ENCODE peak calls at places on chromosomes 13 and 19, in four cellular contexts. Q is adrenal gland, C is tibial nerve, W is PC-9. D is an unnamed sample.

GRCh38 chr19:55341191-55342043 is 1.7 kb downstream of the KMT5C start:
- DNase-seq in Q (peak; percentile 86), C (peak; percentile 51), W (peak; percentile 57), D (peak; percentile 19)

GRCh38 chr13:105213512-105213911 is 1322.0 kb downstream of the EFNB2 start:
- DNase-seq in Q (no peak), C (no peak), W (no peak), D (no peak)

GRCh38 chr19:45021971-45022370 is 16.9 kb upstream of the CLASRP start:
- DNase-seq in Q (no peak), C (no peak), W (no peak), D (no peak)

GRCh38 chr19:8212212-8212611 is 3.0 kb downstream of the CERS4 start:
- DNase-seq in Q (no peak), C (no peak), W (no peak), D (no peak)

GRCh38 chr13:110396913-110397379 is 89.9 kb downstream of the COL4A2 start:
- DNase-seq in Q (peak; percentile 95), C (peak; percentile 87), W (peak; percentile 33), D (peak; percentile 100)

GRCh38 chr13:113756441-113757097 is 2.5 kb upstream of the TMEM255B start:
- DNase-seq in Q (no peak), C (no peak), W (no peak), D (no peak)

GRCh38 chr13:84816567-84817133 is 934.4 kb upstream of the SLITRK1 start:
- DNase-seq in Q (no peak), C (no peak), W (no peak), D (no peak)

GRCh38 chr19:7515471-7516226 is at the start of gene ZNF358:
- DNase-seq in Q (peak; percentile 85), C (peak; percentile 43), W (no peak), D (peak; percentile 31)

GRCh38 chr13:41418027-41418426 is 39.3 kb upstream of the RGCC start:
- DNase-seq in Q (no peak), C (no peak), W (no peak), D (peak; percentile 82)

GRCh38 chr19:55373993-55374757 is 2.5 kb upstream of the TMEM190 start:
- DNase-seq in Q (no peak), C (no peak), W (no peak), D (no peak)

GRCh38 chr19:4178990-4179389 is 3.4 kb downstream of the SIRT6 start:
- DNase-seq in Q (no peak), C (no peak), W (no peak), D (no peak)

GRCh38 chr19:14761607-14762006 is 16.8 kb downstream of the ADGRE2 start:
- DNase-seq in Q (no peak), C (no peak), W (no peak), D (no peak)

GRCh38 chr13:41588899-41589298 is 131.5 kb downstream of the RGCC start:
- DNase-seq in Q (no peak), C (no peak), W (peak; percentile 85), D (peak; percentile 75)

GRCh38 chr13:82654851-82655517 is 1227.3 kb downstream of the SLITRK1 start:
- DNase-seq in Q (peak; percentile 73), C (peak; percentile 74), W (no peak), D (peak; percentile 81)

GRCh38 chr13:113861433-113862030 is 2.3 kb downstream of the GAS6 start:
- DNase-seq in Q (peak; percentile 46), C (no peak), W (no peak), D (no peak)

GRCh38 chr19:13978721-13979191 is 26.4 kb downstream of the DCAF15 start:
- DNase-seq in Q (no peak), C (no peak), W (no peak), D (no peak)

GRCh38 chr19:45103625-45104319 is 10.8 kb downstream of the PPP1R37 start:
- DNase-seq in Q (no peak), C (no peak), W (no peak), D (no peak)

GRCh38 chr19:19203012-19203856 is at the start of gene NR2C2AP:
- DNase-seq in Q (peak; percentile 96), C (peak; percentile 81), W (peak; percentile 80), D (peak; percentile 80)

GRCh38 chr13:97234236-97234635 is 12.1 kb downstream of the MBNL2 start:
- DNase-seq in Q (no peak), C (no peak), W (no peak), D (no peak)

GRCh38 chr19:52231154-52231565 is 38.2 kb upstream of the ZNF766 start:
- DNase-seq in Q (peak; percentile 86), C (no peak), W (no peak), D (peak; percentile 2)

GRCh38 chr19:58544591-58545285 is 874 bp downstream of the TRIM28 start:
- DNase-seq in Q (no peak), C (no peak), W (no peak), D (no peak)

GRCh38 chr13:93080587-93080986 is 146.0 kb upstream of the GPC6 start:
- DNase-seq in Q (no peak), C (no peak), W (no peak), D (peak; percentile 79)

GRCh38 chr19:19488875-19489690 is 26.3 kb downstream of the TSSK6 start:
- DNase-seq in Q (peak; percentile 96), C (peak; percentile 66), W (peak; percentile 76), D (peak; percentile 92)

GRCh38 chr19:15421726-15422260 is 3.0 kb upstream of the AKAP8L start:
- DNase-seq in Q (no peak), C (no peak), W (no peak), D (no peak)

GRCh38 chr13:21833921-21834320 is 163.0 kb downstream of the FGF9 start:
- DNase-seq in Q (no peak), C (no peak), W (no peak), D (no peak)

GRCh38 chr19:10706990-10707389 is 5.8 kb downstream of the QTRT1 start:
- DNase-seq in Q (no peak), C (no peak), W (no peak), D (no peak)

GRCh38 chr19:49579193-49579592 is 1.2 kb downstream of the NOSIP start:
- DNase-seq in Q (no peak), C (no peak), W (no peak), D (no peak)

GRCh38 chr13:112877496-112877895 is 91.5 kb upstream of the MCF2L start:
- DNase-seq in Q (no peak), C (no peak), W (no peak), D (no peak)

GRCh38 chr13:76223565-76223964 is 587.4 kb downstream of the LMO7 start:
- DNase-seq in Q (no peak), C (no peak), W (no peak), D (no peak)

DNA sequence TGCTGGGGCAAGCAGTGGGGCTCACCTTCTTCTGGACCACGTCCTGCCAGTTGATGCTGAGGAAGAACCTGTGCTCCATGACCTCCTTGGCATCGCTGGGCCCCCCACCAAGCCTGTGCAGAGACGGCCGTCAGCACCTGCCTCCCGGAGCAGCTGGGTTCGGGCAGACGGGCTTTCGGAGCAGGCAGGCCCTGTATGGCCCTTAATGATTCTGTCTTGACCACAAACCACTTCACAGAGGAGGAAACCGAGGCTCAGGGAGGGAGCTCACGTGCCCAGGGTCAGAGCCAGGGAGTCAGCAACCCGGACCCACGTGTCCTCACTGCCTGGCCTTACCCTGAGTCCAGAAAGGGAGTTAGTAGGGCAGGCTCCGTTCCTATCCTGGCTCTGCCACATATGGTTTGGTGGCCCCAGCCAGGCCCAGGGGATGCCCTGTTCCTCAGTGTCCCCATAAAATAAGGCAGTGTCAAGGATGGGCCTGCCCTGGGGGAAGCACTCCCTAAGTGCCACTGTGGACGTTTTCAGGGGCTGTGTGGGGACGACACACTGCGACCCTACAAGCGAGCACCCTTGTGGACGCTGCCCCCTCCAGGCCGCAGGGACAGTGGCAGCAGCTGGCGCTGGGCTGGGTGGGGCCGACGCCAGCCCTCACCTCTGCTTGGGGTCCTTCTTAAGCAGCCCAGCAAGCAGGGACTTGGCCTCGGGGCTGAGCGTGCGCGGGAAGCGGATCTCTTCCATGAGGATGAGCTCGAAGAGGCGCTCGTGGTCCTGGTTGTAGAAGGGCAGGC is 8.9 kb upstream of the CCNP start:
- DNase-seq in Q (no peak), C (no peak), W (no peak), D (no peak)
- TF ChIP-seq CTCF in Q (no peak), C (no peak), W (no peak), D (peak; percentile 38)

DNA sequence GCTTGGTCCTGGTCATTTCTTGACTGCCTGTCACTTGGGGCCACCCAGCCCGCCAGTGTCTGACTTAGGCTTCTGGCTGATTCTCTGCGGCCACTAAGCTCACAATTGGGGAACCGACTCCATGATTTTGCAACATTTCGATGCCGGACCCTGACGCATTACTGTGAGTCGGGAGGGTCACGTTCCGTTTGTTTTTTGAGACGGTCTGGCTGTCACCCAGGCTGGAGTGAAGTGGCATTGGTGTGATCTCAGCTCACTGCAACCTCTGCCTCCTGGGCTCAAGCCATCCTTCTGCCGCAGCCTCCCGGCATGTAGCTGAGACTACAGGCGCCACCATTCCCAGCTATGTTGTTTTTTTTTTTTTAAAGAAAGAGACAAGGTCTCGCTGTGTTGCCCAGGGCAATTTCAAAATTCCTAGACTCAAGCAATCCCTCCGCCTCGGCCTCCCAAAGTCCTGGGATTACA is 3.2 kb upstream of the ADAT3 start:
- DNase-seq in Q (peak; percentile 78), C (peak; percentile 38), W (no peak), D (no peak)
- H3K36me3 ChIP-seq in Q (no peaks in the 10 kb centered on the region), C (no peaks in the 10 kb centered on the region), W (no peaks in the 10 kb centered on the region), D (no peaks in the 10 kb centered on the region)

DNA sequence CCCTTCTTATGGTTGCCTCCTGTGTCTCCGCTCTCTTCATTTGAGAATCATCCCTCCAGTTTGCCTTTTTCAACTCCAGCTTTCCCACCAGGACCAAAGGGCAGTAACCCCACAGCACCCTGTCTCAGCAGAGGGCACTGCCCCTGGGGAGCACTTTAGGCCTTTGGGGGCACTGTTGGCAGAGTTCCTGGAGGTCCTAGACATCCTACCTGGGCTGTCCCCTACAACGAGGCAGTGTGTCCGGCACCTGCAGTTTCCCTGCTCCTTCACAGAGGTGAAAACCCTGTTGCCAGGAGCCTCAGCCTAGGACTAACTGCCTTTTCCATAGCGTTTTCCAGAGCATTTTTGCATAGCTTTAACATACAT is 234.8 kb downstream of the TEX29 start:
- DNase-seq in Q (no peak), C (no peak), W (no peak), D (no peak)
- H3K27ac ChIP-seq in Q (no peak overlapping the region), C (no peak overlapping the region), W (no peak overlapping the region), D (no peak overlapping the region)

GRCh38 chr19:46408611-46409039 is 4.7 kb downstream of the CCDC8 start:
- DNase-seq in Q (peak; percentile 94), C (no peak), W (no peak), D (no peak)

GRCh38 chr19:46404039-46404883 is 9.1 kb downstream of the CCDC8 start:
- DNase-seq in Q (peak; percentile 78), C (no peak), W (no peak), D (no peak)

GRCh38 chr19:46402725-46403124 is 10.6 kb downstream of the CCDC8 start:
- DNase-seq in Q (no peak), C (no peak), W (no peak), D (no peak)

GRCh38 chr19:46407891-46408426 is 5.4 kb downstream of the CCDC8 start:
- DNase-seq in Q (no peak), C (no peak), W (no peak), D (no peak)

DNA sequence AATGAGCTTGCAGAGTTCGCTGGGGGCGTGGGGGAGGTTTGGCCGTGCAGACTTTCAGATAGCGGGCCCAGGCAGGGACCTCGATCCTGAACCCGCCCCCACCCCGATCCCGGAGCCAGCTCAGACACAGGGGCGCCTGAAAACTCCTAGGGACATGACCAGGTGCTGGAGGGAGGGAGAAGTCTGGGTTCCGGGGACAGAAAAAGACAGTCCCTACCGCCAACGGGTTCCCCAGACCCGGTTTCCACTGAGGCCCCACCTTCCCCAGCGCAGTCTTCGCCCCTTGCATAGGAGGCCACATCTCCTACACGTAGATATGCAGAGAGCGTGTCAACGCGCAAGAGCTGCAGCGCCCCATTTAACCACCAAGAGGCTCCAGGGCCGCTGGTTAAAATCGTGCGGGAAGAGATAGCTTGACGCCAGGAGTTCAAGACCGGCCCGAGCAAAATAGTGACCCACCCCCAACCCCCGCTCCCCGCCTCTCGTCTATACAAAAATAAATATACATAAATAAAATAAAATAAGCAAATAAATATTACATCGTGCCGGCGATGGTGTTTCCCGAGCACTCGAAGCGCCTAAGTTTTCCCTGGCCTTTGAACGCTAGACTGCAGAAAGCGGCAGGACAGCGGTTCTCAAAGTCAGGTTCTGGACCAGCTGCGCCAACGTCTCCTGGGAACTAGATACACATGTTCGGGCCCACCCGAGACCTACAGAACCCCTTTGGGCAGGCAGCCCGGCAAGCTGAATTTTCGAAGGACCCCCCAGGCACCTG is 8.3 kb downstream of the CCDC8 start:
- DNase-seq in Q (no peak), C (no peak), W (no peak), D (peak; percentile 37)
- TF ChIP-seq CTCF in Q (no peak), C (no peak), W (no peak), D (peak; percentile 59)